ENCODE peak calls at places on chromosomes 16 and 17, in five cellular contexts. P, F, Q, S and C are unnamed samples.

GRCh38 chr17:43200127-43200526 is 11.5 kb upstream of the TMEM106A start:
- DNase-seq in P (no peak), F (peak; percentile 4), Q (no peak), S (peak; percentile 27), C (no peak)

GRCh38 chr17:49691086-49691676 is 13.3 kb upstream of the SPOP start:
- DNase-seq in P (no peak), F (no peak), Q (no peak), S (no peak), C (no peak)

GRCh38 chr16:67868290-67868689 is 4.6 kb upstream of the EDC4 start:
- DNase-seq in P (no peak), F (no peak), Q (no peak), S (no peak), C (no peak)

GRCh38 chr16:3004319-3004718 is 8.4 kb upstream of the CLDN9 start:
- DNase-seq in P (no peak), F (no peak), Q (no peak), S (no peak), C (no peak)

GRCh38 chr16:70681382-70682238 is 4.2 kb downstream of the MTSS2 start:
- DNase-seq in P (peak; percentile 90), F (no peak), Q (no peak), S (no peak), C (no peak)

GRCh38 chr17:80529104-80529903 is 15.3 kb upstream of the RPTOR start:
- DNase-seq in P (no peak), F (no peak), Q (no peak), S (no peak), C (no peak)

GRCh38 chr17:2995362-2995761 is 68.0 kb downstream of the OR1D5 start:
- DNase-seq in P (no peak), F (no peak), Q (no peak), S (no peak), C (no peak)

GRCh38 chr17:32755045-32755805 is 121.7 kb downstream of the MYO1D start:
- DNase-seq in P (peak; percentile 27), F (peak; percentile 76), Q (no peak), S (no peak), C (peak; percentile 72)

GRCh38 chr16:85810097-85810741 is 10.7 kb downstream of the COX4I1 start:
- DNase-seq in P (no peak), F (no peak), Q (no peak), S (no peak), C (no peak)

GRCh38 chr16:89325861-89326471 is 108.5 kb downstream of the ZNF778 start:
- DNase-seq in P (no peak), F (peak; percentile 33), Q (no peak), S (no peak), C (peak; percentile 42)

GRCh38 chr17:57602896-57603295 is 142.2 kb downstream of the CCDC182 start:
- DNase-seq in P (no peak), F (no peak), Q (no peak), S (no peak), C (no peak)

GRCh38 chr17:29154516-29155234 is 25.5 kb downstream of the MYO18A start:
- DNase-seq in P (no peak), F (no peak), Q (no peak), S (no peak), C (no peak)

GRCh38 chr17:47253541-47254402 is at the start of gene ITGB3:
- DNase-seq in P (peak; percentile 69), F (peak; percentile 67), Q (peak; percentile 33), S (peak; percentile 78), C (peak; percentile 67)

GRCh38 chr16:67393111-67393789 is at the start of gene TPPP3:
- DNase-seq in P (peak; percentile 90), F (peak; percentile 92), Q (no peak), S (peak; percentile 64), C (peak; percentile 91)

GRCh38 chr16:25912321-25912720 is 220.6 kb downstream of the HS3ST4 start:
- DNase-seq in P (no peak), F (no peak), Q (no peak), S (no peak), C (no peak)

GRCh38 chr17:18992454-18993130 is 12.0 kb downstream of the FAM83G start:
- DNase-seq in P (no peak), F (no peak), Q (no peak), S (peak; percentile 19), C (no peak)

GRCh38 chr17:50258647-50259483 is 15.4 kb upstream of the TMEM92 start:
- DNase-seq in P (no peak), F (no peak), Q (no peak), S (no peak), C (no peak)

GRCh38 chr17:6045621-6046357 is 24.4 kb upstream of the WSCD1 start:
- DNase-seq in P (no peak), F (no peak), Q (no peak), S (no peak), C (no peak)

GRCh38 chr17:45092932-45093430 is 31.9 kb downstream of the NMT1 start:
- DNase-seq in P (no peak), F (no peak), Q (no peak), S (no peak), C (no peak)

GRCh38 chr16:50466170-50466569 is 82.0 kb upstream of the NKD1 start:
- DNase-seq in P (no peak), F (no peak), Q (no peak), S (no peak), C (no peak)

GRCh38 chr16:57284206-57284951 is at the start of gene PLLP:
- DNase-seq in P (peak; percentile 79), F (peak; percentile 41), Q (no peak), S (peak; percentile 51), C (peak; percentile 53)

GRCh38 chr17:73474370-73474988 is 162.7 kb upstream of the CDC42EP4 start:
- DNase-seq in P (no peak), F (peak; percentile 56), Q (no peak), S (peak; percentile 10), C (peak; percentile 70)